ENCODE peak calls at places on chromosomes 16 and 17, in nine cellular contexts. U, V, D, J, W, E, F, L and Y are unnamed samples. For H3K4me1 and H3K9me3, the result is how much of the 10 kb centered on the place peaks cover.

GRCh38 chr16:89574681-89575246 is 794 bp upstream of the CPNE7 start:
- DNase-seq in U (peak), E (peak), L (peak), V (no peak), W (peak), F (peak), J (peak), D (peak), Y (peak)

GRCh38 chr17:5585814-5586558 is 1.7 kb upstream of the NLRP1 start:
- DNase-seq in D (peak), U (no peak), F (no peak), W (peak), L (no peak), J (peak), V (no peak), E (no peak), Y (peak)

GRCh38 chr16:89847930-89848297 is 19.6 kb downstream of the SPIRE2 start:
- DNase-seq in U (no peak), L (no peak), F (no peak), V (no peak), W (no peak), J (no peak), E (peak), D (no peak), Y (no peak)

GRCh38 chr16:54407596-54407995 is 121.0 kb upstream of the IRX3 start:
- DNase-seq in F (no peak), V (no peak), W (peak), L (no peak), U (no peak), D (peak), J (peak), E (no peak), Y (peak)

GRCh38 chr17:72466199-72466598 is 345.4 kb downstream of the SOX9 start:
- DNase-seq in V (no peak), U (no peak), F (no peak), E (peak), D (no peak), W (peak), J (peak), L (no peak), Y (no peak)

GRCh38 chr16:85781685-85782370 is 17.5 kb downstream of the EMC8 start:
- DNase-seq in F (peak), W (peak), L (no peak), J (peak), D (no peak), U (peak), V (no peak), E (peak), Y (no peak)

GRCh38 chr16:11263737-11264136 is 5.4 kb downstream of the TNP2 start:
- DNase-seq in D (no peak), F (no peak), V (no peak), L (no peak), E (no peak), U (no peak), J (no peak), W (no peak), Y (no peak)

GRCh38 chr17:33874617-33875060 is 380.4 kb upstream of the CCL2 start:
- DNase-seq in W (no peak), D (no peak), L (no peak), F (no peak), E (peak), U (no peak), V (no peak), J (no peak), Y (peak)

GRCh38 chr17:5705081-5705875 is 121.0 kb upstream of the NLRP1 start:
- DNase-seq in J (no peak), W (no peak), V (no peak), L (peak), E (no peak), D (no peak), F (no peak), U (no peak), Y (peak)

GRCh38 chr16:87411375-87412271 is 19.5 kb downstream of the MAP1LC3B start:
- DNase-seq in F (no peak), U (no peak), L (no peak), D (peak), J (no peak), W (no peak), V (no peak), E (no peak), Y (peak)

GRCh38 chr17:61139219-61139618 is 260.4 kb upstream of the TBX2 start:
- DNase-seq in J (peak), D (peak), U (no peak), L (no peak), W (peak), F (no peak), V (peak), E (peak), Y (no peak)

GRCh38 chr16:78775161-78775561 is 675.7 kb downstream of the WWOX start:
- DNase-seq in V (no peak), U (no peak), E (no peak), J (no peak), D (peak), W (no peak), F (no peak), L (no peak), Y (no peak)

GRCh38 chr17:81910840-81911276 is 341 bp downstream of the PCYT2 start:
- DNase-seq in J (no peak), F (peak), D (peak), U (peak), L (peak), E (no peak), V (peak), W (no peak), Y (peak)

GRCh38 chr17:42642377-42642776 is 16.7 kb upstream of the TUBG2 start:
- DNase-seq in V (no peak), J (no peak), W (no peak), F (no peak), L (peak), U (no peak), D (peak), E (no peak), Y (peak)

GRCh38 chr17:82440991-82441627 is 9.4 kb downstream of the CYBC1 start:
- DNase-seq in D (peak), E (no peak), J (no peak), U (peak), V (peak), L (no peak), F (no peak), W (no peak), Y (no peak)

DNA sequence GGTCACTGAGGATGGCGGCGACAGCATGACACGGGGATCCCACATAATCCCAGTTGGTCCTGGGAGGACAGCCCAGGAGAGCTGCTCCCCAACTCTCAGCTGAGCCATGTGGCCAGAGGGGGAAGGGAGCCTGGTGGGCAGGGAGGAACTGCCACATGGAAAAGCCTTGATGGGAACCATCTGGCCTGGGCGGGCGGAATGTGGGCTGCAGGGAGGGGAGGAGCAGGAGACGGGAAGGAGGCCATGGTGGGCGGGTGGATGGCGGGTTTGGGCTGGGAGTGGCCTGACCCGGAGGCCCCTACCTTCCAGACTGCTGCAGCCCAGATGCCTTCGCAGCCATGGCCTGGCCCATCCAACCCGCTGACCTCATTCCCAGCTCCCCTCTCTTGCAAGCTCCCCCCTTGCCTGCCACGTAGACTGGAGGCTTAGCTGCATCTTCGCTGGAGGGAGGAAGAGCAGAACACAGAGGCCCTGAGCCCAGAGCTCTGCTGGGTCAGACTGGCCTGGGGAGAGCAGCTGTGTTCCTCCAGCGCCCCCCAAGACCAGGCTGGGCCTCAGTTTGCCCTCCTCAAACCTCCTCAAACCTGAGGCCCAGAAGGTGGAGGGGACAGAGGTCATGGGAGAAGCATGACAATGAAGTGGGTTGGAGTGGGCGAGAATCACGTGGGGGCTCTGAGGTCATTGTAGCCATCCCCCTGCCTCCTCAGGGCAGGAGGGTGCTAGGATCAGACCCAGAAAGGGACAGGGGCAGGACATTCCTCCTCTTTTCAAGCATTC is 8.2 kb upstream of the COL1A1 start:
- DNase-seq in D (peak), L (peak), F (peak), W (peak), J (peak), E (peak), U (peak), V (peak), Y (peak)
- H3K4me1 ChIP-seq in D (half or more), L (half or more), F (under half), W (half or more), J (half or more), E (under half), U (under half), V (under half), Y (under half)

GRCh38 chr17:57158795-57159194 is 73.7 kb downstream of the AKAP1 start:
- DNase-seq in J (no peak), D (no peak), L (no peak), W (no peak), F (no peak), U (no peak), E (no peak), V (no peak), Y (peak)
- H3K27ac ChIP-seq in J (no peak), D (no peak), L (no peak), W (no peak), F (no peak), U (no peak), E (no peak), V (no peak), Y (no peak)

GRCh38 chr17:22267019-22267418 is 574.7 kb downstream of the KCNJ18 start:
- DNase-seq in V (no peak), F (no peak), J (no peak), D (no peak), L (no peak), E (no peak), W (no peak), U (no peak), Y (no peak)
- H3K9me3 ChIP-seq in V (under half), F (under half), J (under half), D (under half), L (under half), E (under half), W (under half), U (under half), Y (under half)

GRCh38 chr17:39704821-39705551 is 5.1 kb downstream of the ERBB2 start:
- DNase-seq in U (no peak), F (peak), E (no peak), D (peak), V (no peak), J (peak), W (peak), L (peak), Y (peak)

GRCh38 chr17:39706383-39706782 is 6.5 kb downstream of the ERBB2 start:
- DNase-seq in J (no peak), U (no peak), L (no peak), W (no peak), V (no peak), F (peak), D (no peak), E (no peak), Y (no peak)

GRCh38 chr17:39706921-39707337 is 7.1 kb downstream of the ERBB2 start:
- DNase-seq in W (no peak), L (no peak), D (peak), J (no peak), U (no peak), F (no peak), V (no peak), E (peak), Y (no peak)

GRCh38 chr17:39703913-39704312 is 4.0 kb downstream of the ERBB2 start:
- DNase-seq in V (no peak), E (no peak), J (no peak), D (peak), U (no peak), F (no peak), L (no peak), W (no peak), Y (no peak)

DNA sequence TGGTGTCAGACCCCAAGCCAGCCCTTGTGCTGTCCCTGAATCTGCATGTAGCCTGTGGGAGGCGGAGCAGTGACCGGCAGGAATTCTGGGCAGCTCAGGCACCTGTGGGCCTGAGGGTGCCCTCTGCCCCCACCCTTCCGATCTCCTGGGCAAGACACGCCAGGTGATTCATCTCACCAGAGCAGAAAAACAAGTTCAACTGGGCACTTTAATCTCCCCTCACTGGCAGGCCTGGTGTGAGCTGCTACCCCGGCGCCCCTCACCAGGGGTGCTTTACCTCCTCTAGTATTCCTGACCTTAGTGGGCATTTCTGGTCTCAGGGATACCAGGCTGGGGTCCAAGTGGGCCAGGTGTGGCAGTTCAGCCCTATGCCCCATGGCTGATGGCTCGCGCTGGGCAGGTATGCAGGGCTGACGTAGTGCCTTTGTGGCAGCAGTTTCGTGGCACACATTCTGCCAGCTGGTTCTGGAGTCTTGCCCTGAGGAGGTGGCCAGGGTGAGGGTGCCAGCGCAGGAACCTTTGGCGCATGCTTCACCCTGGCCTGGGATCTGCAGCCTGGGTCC is 6.0 kb downstream of the ERBB2 start:
- DNase-seq in J (no peak), U (peak), W (no peak), D (peak), E (peak), V (no peak), L (no peak), F (peak), Y (peak)
- H3K4me1 ChIP-seq in J (under half), U (under half), W (under half), D (under half), E (under half), V (under half), L (under half), F (half or more), Y (under half)

GRCh38 chr16:14369734-14370598 is 260.1 kb downstream of the PARN start:
- DNase-seq in L (no peak), F (no peak), U (no peak), V (no peak), J (no peak), D (peak), W (no peak), E (no peak), Y (no peak)
- H3K27ac ChIP-seq in L (no peak), F (no peak), U (no peak), V (no peak), J (no peak), D (peak), W (no peak), E (no peak), Y (no peak)